ENCODE peak calls at places on chromosomes 3 and 15, in nine cellular contexts. K, O, V, C, T, F, P, U and A are unnamed samples.

GRCh38 chr3:139121513-139122220 is 77.0 kb upstream of the PRR23C start:
- DNase-seq in T (no peak), F (no peak), O (no peak), K (no peak), V (no peak), U (no peak), C (no peak), P (no peak), A (no peak)

GRCh38 chr3:180184806-180185205 is 148.1 kb upstream of the PEX5L start:
- DNase-seq in P (peak; percentile 6), F (no peak), T (no peak), U (no peak), O (no peak), C (no peak), V (no peak), K (no peak), A (no peak)

GRCh38 chr15:78540135-78540954 is at the start of gene PSMA4:
- DNase-seq in V (peak; percentile 92), P (peak; percentile 92), C (peak; percentile 88), K (peak; percentile 90), U (peak; percentile 66), T (peak; percentile 90), F (peak; percentile 96), O (peak; percentile 86), A (peak; percentile 95)

GRCh38 chr15:68316061-68316804 is 38.7 kb downstream of the FEM1B start:
- DNase-seq in U (no peak), F (no peak), K (peak; percentile 79), T (peak; percentile 67), P (peak; percentile 51), C (no peak), V (no peak), O (no peak), A (no peak)

GRCh38 chr3:56838441-56838840 is 36.7 kb upstream of the ARHGEF3 start:
- DNase-seq in K (no peak), U (no peak), P (no peak), C (no peak), T (no peak), V (no peak), F (no peak), O (no peak), A (no peak)

GRCh38 chr3:183122257-183122932 is 23.1 kb upstream of the MCCC1 start:
- DNase-seq in V (no peak), F (no peak), K (no peak), O (no peak), P (peak; percentile 82), T (no peak), U (no peak), C (no peak), A (peak; percentile 67)

GRCh38 chr3:20648294-20648693 is 462.3 kb upstream of the SGO1 start:
- DNase-seq in O (no peak), F (no peak), U (peak; percentile 43), T (no peak), P (peak; percentile 86), C (no peak), K (no peak), V (no peak), A (no peak)

GRCh38 chr15:63922551-63923315 is 89.0 kb upstream of the HERC1 start:
- DNase-seq in O (no peak), K (no peak), V (no peak), F (no peak), T (no peak), P (no peak), C (no peak), U (no peak), A (no peak)

GRCh38 chr3:151468284-151468917 is 7.5 kb upstream of the IGSF10 start:
- DNase-seq in P (peak; percentile 68), O (no peak), U (peak; percentile 42), V (peak; percentile 13), K (peak; percentile 65), T (peak; percentile 48), F (peak; percentile 6), C (no peak), A (peak; percentile 52)

GRCh38 chr3:186466391-186466974 is 77.7 kb downstream of the CRYGS start:
- DNase-seq in C (no peak), U (no peak), T (no peak), F (no peak), K (no peak), V (no peak), O (no peak), P (no peak), A (no peak)

GRCh38 chr3:186467969-186468368 is 76.2 kb downstream of the CRYGS start:
- DNase-seq in C (no peak), O (no peak), K (no peak), P (no peak), T (no peak), V (no peak), U (no peak), F (no peak), A (no peak)

GRCh38 chr3:186461141-186461540 is 83.0 kb downstream of the CRYGS start:
- DNase-seq in T (no peak), V (no peak), F (no peak), P (peak; percentile 67), K (no peak), O (no peak), U (peak; percentile 6), C (no peak), A (no peak)

GRCh38 chr3:186465508-186465907 is 78.7 kb downstream of the CRYGS start:
- DNase-seq in F (no peak), C (no peak), P (no peak), V (no peak), T (no peak), O (no peak), K (no peak), U (no peak), A (no peak)

GRCh38 chr3:186464424-186465093 is 79.6 kb downstream of the CRYGS start:
- DNase-seq in V (no peak), C (no peak), F (no peak), T (no peak), O (no peak), P (no peak), K (peak; percentile 43), U (no peak), A (no peak)
- TF ChIP-seq CTCF in V (no peak), C (no peak), F (no peak), T (peak; percentile 23), O (no peak), P (no peak), K (peak; percentile 61), U (no peak), A (no peak)

DNA sequence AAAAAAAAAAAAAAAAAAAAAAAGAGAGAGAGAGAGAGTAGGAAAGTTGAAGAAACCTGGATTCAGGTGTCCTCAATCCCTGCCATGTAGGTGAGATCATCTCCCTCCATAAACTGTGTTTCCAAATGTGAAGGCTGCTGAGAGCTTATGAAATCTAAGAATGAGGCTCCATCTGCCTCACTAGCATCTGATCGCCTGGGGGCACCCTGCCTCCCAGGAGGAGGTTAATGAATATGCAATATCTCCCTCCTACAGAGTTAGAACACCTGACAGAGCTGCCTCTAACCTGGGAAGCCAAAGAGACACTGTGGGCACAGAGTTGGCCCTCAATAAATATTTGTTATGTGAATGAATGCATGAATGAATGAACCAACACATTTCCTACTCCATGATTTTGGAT is 23.8 kb upstream of the ZNF148 start:
- DNase-seq in P (no peak), T (peak; percentile 27), F (no peak), C (no peak), K (peak; percentile 32), U (no peak), V (no peak), O (no peak), A (peak; percentile 36)
- TF ChIP-seq CTCF in P (no peak), T (no peak), F (no peak), C (no peak), K (no peak), U (no peak), V (no peak), O (no peak), A (no peak)

GRCh38 chr3:136546718-136547117 is 205.5 kb downstream of the STAG1 start:
- DNase-seq in C (no peak), O (no peak), U (no peak), V (no peak), K (no peak), T (no peak), P (peak; percentile 29), F (no peak), A (no peak)

GRCh38 chr3:136547293-136547692 is 204.9 kb downstream of the STAG1 start:
- DNase-seq in T (no peak), V (no peak), F (no peak), K (no peak), U (no peak), O (no peak), C (no peak), P (no peak), A (no peak)

GRCh38 chr3:136543385-136543784 is 208.8 kb downstream of the STAG1 start:
- DNase-seq in P (no peak), U (no peak), K (no peak), F (no peak), T (no peak), O (no peak), C (no peak), V (no peak), A (no peak)

GRCh38 chr3:136544532-136544931 is 207.6 kb downstream of the STAG1 start:
- DNase-seq in U (no peak), O (no peak), K (no peak), F (no peak), V (no peak), P (no peak), C (no peak), T (no peak), A (no peak)

DNA sequence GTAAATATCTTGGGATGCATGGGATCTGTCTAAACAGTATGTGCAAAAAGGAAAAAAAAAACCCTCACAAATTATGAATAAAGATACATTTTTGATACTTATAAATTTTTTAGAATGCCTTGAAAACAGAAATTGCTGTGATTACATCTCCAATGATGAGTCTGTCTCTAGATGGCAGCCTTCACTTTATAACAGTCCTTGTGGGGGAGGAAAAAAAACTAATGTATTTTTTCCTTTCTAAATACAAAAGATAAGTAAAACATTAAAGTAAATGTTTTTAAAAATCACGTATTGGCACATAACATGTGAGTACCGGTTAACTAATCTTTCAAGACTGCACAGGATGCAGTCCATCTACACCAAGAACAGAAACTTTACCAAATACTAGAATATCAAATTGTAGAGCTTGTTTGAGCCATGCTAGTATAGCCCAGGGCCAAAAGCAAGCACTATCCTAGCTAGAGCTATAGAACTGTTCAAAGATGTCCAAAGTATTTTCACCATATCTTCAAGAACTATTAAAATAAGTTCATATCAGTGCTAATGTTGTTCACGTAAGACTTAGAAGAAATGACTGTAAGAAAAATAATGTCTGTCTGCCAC is 206.4 kb downstream of the STAG1 start:
- DNase-seq in C (no peak), U (no peak), O (no peak), T (no peak), F (no peak), V (no peak), P (peak; percentile 48), K (no peak), A (no peak)
- TF ChIP-seq CTCF in C (no peak), U (peak; percentile 33), O (no peak), T (no peak), F (no peak), V (no peak), P (peak; percentile 34), K (peak; percentile 36), A (no peak)

GRCh38 chr3:79881431-79881830 is 113.6 kb upstream of the ROBO1 start:
- DNase-seq in O (no peak), U (no peak), P (peak; percentile 40), K (no peak), T (no peak), V (no peak), F (no peak), C (no peak), A (no peak)

GRCh38 chr3:79874646-79875045 is 106.8 kb upstream of the ROBO1 start:
- DNase-seq in T (no peak), U (no peak), V (no peak), O (no peak), C (no peak), F (no peak), P (no peak), K (no peak), A (no peak)

GRCh38 chr3:79878697-79879096 is 110.9 kb upstream of the ROBO1 start:
- DNase-seq in F (no peak), O (no peak), U (no peak), T (no peak), K (no peak), V (no peak), P (no peak), C (no peak), A (no peak)
- TF ChIP-seq CTCF in F (no peak), O (no peak), U (no peak), T (no peak), K (no peak), V (no peak), P (no peak), C (no peak), A (no peak)